ENCODE peak calls at places on chromosomes 6 and 20, in ten cellular contexts. One of them, this sample, is unnamed.

GRCh38 chr6:2196079-2196679 is 49.2 kb downstream of the GMDS start:
- DNase-seq in activated T-cell treated with anti-CD3 and anti-CD28 coated beads, Interleukin-2, amount 50 U/mL, for 24 hours: no peak
- DNase-seq in type B pancreatic cell: no peak
- DNase-seq in A172: peak; percentile 66
- DNase-seq in activated CD4-positive, alpha-beta T cell treated with anti-CD3 and anti-CD28 coated beads, Interleukin-2, amount 50 U/mL, for 4 hours: peak; percentile 6
- DNase-seq in ovary: no peak
- DNase-seq in stimulated activated CD4-positive, alpha-beta T cell treated with anti-CD3 and anti-CD28 coated beads, Interleukin-4, amount 100 ng/mL, for 24 hours: peak; percentile 61
- DNase-seq in cardiac fibroblast: peak; percentile 74
- DNase-seq in mesenteric fat pad: no peak
- DNase-seq in DMS153: no peak
- DNase-seq in this sample: peak; percentile 79

GRCh38 chr6:149028767-149029405 is 282.1 kb downstream of the UST start:
- DNase-seq in ovary: peak; percentile 79
- DNase-seq in cardiac fibroblast: peak; percentile 97
- DNase-seq in activated CD4-positive, alpha-beta T cell treated with anti-CD3 and anti-CD28 coated beads, Interleukin-2, amount 50 U/mL, for 4 hours: peak; percentile 57
- DNase-seq in mesenteric fat pad: no peak
- DNase-seq in activated T-cell treated with anti-CD3 and anti-CD28 coated beads, Interleukin-2, amount 50 U/mL, for 24 hours: no peak
- DNase-seq in type B pancreatic cell: no peak
- DNase-seq in A172: peak; percentile 76
- DNase-seq in DMS153: peak; percentile 79
- DNase-seq in stimulated activated CD4-positive, alpha-beta T cell treated with anti-CD3 and anti-CD28 coated beads, Interleukin-4, amount 100 ng/mL, for 24 hours: peak; percentile 83
- DNase-seq in this sample: peak; percentile 98

GRCh38 chr6:137417411-137417810 is 76.8 kb downstream of the OLIG3 start:
- DNase-seq in stimulated activated CD4-positive, alpha-beta T cell treated with anti-CD3 and anti-CD28 coated beads, Interleukin-4, amount 100 ng/mL, for 24 hours: no peak
- DNase-seq in ovary: no peak
- DNase-seq in DMS153: no peak
- DNase-seq in activated T-cell treated with anti-CD3 and anti-CD28 coated beads, Interleukin-2, amount 50 U/mL, for 24 hours: no peak
- DNase-seq in A172: no peak
- DNase-seq in type B pancreatic cell: no peak
- DNase-seq in cardiac fibroblast: peak; percentile 75
- DNase-seq in activated CD4-positive, alpha-beta T cell treated with anti-CD3 and anti-CD28 coated beads, Interleukin-2, amount 50 U/mL, for 4 hours: no peak
- DNase-seq in mesenteric fat pad: no peak
- DNase-seq in this sample: peak; percentile 63

GRCh38 chr6:137095093-137095492 is 50.3 kb upstream of the IL20RA start:
- DNase-seq in type B pancreatic cell: no peak
- DNase-seq in activated CD4-positive, alpha-beta T cell treated with anti-CD3 and anti-CD28 coated beads, Interleukin-2, amount 50 U/mL, for 4 hours: no peak
- DNase-seq in DMS153: no peak
- DNase-seq in stimulated activated CD4-positive, alpha-beta T cell treated with anti-CD3 and anti-CD28 coated beads, Interleukin-4, amount 100 ng/mL, for 24 hours: no peak
- DNase-seq in A172: no peak
- DNase-seq in cardiac fibroblast: no peak
- DNase-seq in mesenteric fat pad: no peak
- DNase-seq in activated T-cell treated with anti-CD3 and anti-CD28 coated beads, Interleukin-2, amount 50 U/mL, for 24 hours: no peak
- DNase-seq in ovary: no peak
- DNase-seq in this sample: no peak

GRCh38 chr20:5749512-5750490 is at the start of gene SHLD1:
- DNase-seq in mesenteric fat pad: peak; percentile 92
- DNase-seq in activated CD4-positive, alpha-beta T cell treated with anti-CD3 and anti-CD28 coated beads, Interleukin-2, amount 50 U/mL, for 4 hours: peak; percentile 78
- DNase-seq in activated T-cell treated with anti-CD3 and anti-CD28 coated beads, Interleukin-2, amount 50 U/mL, for 24 hours: peak; percentile 85
- DNase-seq in A172: peak; percentile 87
- DNase-seq in ovary: peak; percentile 80
- DNase-seq in type B pancreatic cell: peak; percentile 81
- DNase-seq in stimulated activated CD4-positive, alpha-beta T cell treated with anti-CD3 and anti-CD28 coated beads, Interleukin-4, amount 100 ng/mL, for 24 hours: peak; percentile 84
- DNase-seq in DMS153: peak; percentile 74
- DNase-seq in cardiac fibroblast: peak; percentile 90
- DNase-seq in this sample: peak; percentile 90

GRCh38 chr20:46928580-46929132 is 34.0 kb downstream of the EYA2 start:
- DNase-seq in mesenteric fat pad: no peak
- DNase-seq in activated CD4-positive, alpha-beta T cell treated with anti-CD3 and anti-CD28 coated beads, Interleukin-2, amount 50 U/mL, for 4 hours: no peak
- DNase-seq in stimulated activated CD4-positive, alpha-beta T cell treated with anti-CD3 and anti-CD28 coated beads, Interleukin-4, amount 100 ng/mL, for 24 hours: no peak
- DNase-seq in type B pancreatic cell: no peak
- DNase-seq in DMS153: no peak
- DNase-seq in activated T-cell treated with anti-CD3 and anti-CD28 coated beads, Interleukin-2, amount 50 U/mL, for 24 hours: no peak
- DNase-seq in ovary: no peak
- DNase-seq in cardiac fibroblast: peak; percentile 31
- DNase-seq in A172: no peak
- DNase-seq in this sample: peak; percentile 53

GRCh38 chr6:131832363-131832762 is 24.5 kb downstream of the ENPP1 start:
- DNase-seq in activated CD4-positive, alpha-beta T cell treated with anti-CD3 and anti-CD28 coated beads, Interleukin-2, amount 50 U/mL, for 4 hours: no peak
- DNase-seq in A172: no peak
- DNase-seq in ovary: no peak
- DNase-seq in DMS153: no peak
- DNase-seq in stimulated activated CD4-positive, alpha-beta T cell treated with anti-CD3 and anti-CD28 coated beads, Interleukin-4, amount 100 ng/mL, for 24 hours: no peak
- DNase-seq in cardiac fibroblast: no peak
- DNase-seq in mesenteric fat pad: no peak
- DNase-seq in activated T-cell treated with anti-CD3 and anti-CD28 coated beads, Interleukin-2, amount 50 U/mL, for 24 hours: no peak
- DNase-seq in type B pancreatic cell: no peak
- DNase-seq in this sample: no peak

GRCh38 chr20:20022498-20022897 is 5.3 kb downstream of the NAA20 start:
- DNase-seq in mesenteric fat pad: no peak
- DNase-seq in type B pancreatic cell: no peak
- DNase-seq in A172: no peak
- DNase-seq in activated CD4-positive, alpha-beta T cell treated with anti-CD3 and anti-CD28 coated beads, Interleukin-2, amount 50 U/mL, for 4 hours: no peak
- DNase-seq in DMS153: no peak
- DNase-seq in ovary: no peak
- DNase-seq in activated T-cell treated with anti-CD3 and anti-CD28 coated beads, Interleukin-2, amount 50 U/mL, for 24 hours: no peak
- DNase-seq in stimulated activated CD4-positive, alpha-beta T cell treated with anti-CD3 and anti-CD28 coated beads, Interleukin-4, amount 100 ng/mL, for 24 hours: no peak
- DNase-seq in cardiac fibroblast: no peak
- DNase-seq in this sample: no peak

GRCh38 chr6:28867078-28867414 is 56.7 kb downstream of the TRIM27 start:
- DNase-seq in mesenteric fat pad: no peak
- DNase-seq in DMS153: peak; percentile 23
- DNase-seq in cardiac fibroblast: peak; percentile 23
- DNase-seq in activated T-cell treated with anti-CD3 and anti-CD28 coated beads, Interleukin-2, amount 50 U/mL, for 24 hours: no peak
- DNase-seq in type B pancreatic cell: no peak
- DNase-seq in A172: peak; percentile 38
- DNase-seq in stimulated activated CD4-positive, alpha-beta T cell treated with anti-CD3 and anti-CD28 coated beads, Interleukin-4, amount 100 ng/mL, for 24 hours: peak; percentile 25
- DNase-seq in activated CD4-positive, alpha-beta T cell treated with anti-CD3 and anti-CD28 coated beads, Interleukin-2, amount 50 U/mL, for 4 hours: no peak
- DNase-seq in ovary: no peak
- DNase-seq in this sample: peak; percentile 6

GRCh38 chr6:168376120-168376519 is 56.5 kb upstream of the DACT2 start:
- DNase-seq in cardiac fibroblast: no peak
- DNase-seq in DMS153: peak; percentile 44
- DNase-seq in mesenteric fat pad: peak; percentile 68
- DNase-seq in ovary: no peak
- DNase-seq in stimulated activated CD4-positive, alpha-beta T cell treated with anti-CD3 and anti-CD28 coated beads, Interleukin-4, amount 100 ng/mL, for 24 hours: no peak
- DNase-seq in A172: no peak
- DNase-seq in activated CD4-positive, alpha-beta T cell treated with anti-CD3 and anti-CD28 coated beads, Interleukin-2, amount 50 U/mL, for 4 hours: no peak
- DNase-seq in activated T-cell treated with anti-CD3 and anti-CD28 coated beads, Interleukin-2, amount 50 U/mL, for 24 hours: no peak
- DNase-seq in type B pancreatic cell: no peak
- DNase-seq in this sample: no peak

GRCh38 chr20:42979720-42980119 is 210.0 kb downstream of the PTPRT start:
- DNase-seq in type B pancreatic cell: no peak
- DNase-seq in stimulated activated CD4-positive, alpha-beta T cell treated with anti-CD3 and anti-CD28 coated beads, Interleukin-4, amount 100 ng/mL, for 24 hours: no peak
- DNase-seq in mesenteric fat pad: no peak
- DNase-seq in activated CD4-positive, alpha-beta T cell treated with anti-CD3 and anti-CD28 coated beads, Interleukin-2, amount 50 U/mL, for 4 hours: no peak
- DNase-seq in cardiac fibroblast: no peak
- DNase-seq in A172: no peak
- DNase-seq in ovary: no peak
- DNase-seq in DMS153: no peak
- DNase-seq in activated T-cell treated with anti-CD3 and anti-CD28 coated beads, Interleukin-2, amount 50 U/mL, for 24 hours: no peak
- DNase-seq in this sample: no peak

GRCh38 chr6:21208114-21208795 is 385.3 kb upstream of the SOX4 start:
- DNase-seq in activated T-cell treated with anti-CD3 and anti-CD28 coated beads, Interleukin-2, amount 50 U/mL, for 24 hours: no peak
- DNase-seq in cardiac fibroblast: no peak
- DNase-seq in DMS153: no peak
- DNase-seq in A172: no peak
- DNase-seq in ovary: no peak
- DNase-seq in stimulated activated CD4-positive, alpha-beta T cell treated with anti-CD3 and anti-CD28 coated beads, Interleukin-4, amount 100 ng/mL, for 24 hours: no peak
- DNase-seq in type B pancreatic cell: no peak
- DNase-seq in mesenteric fat pad: no peak
- DNase-seq in activated CD4-positive, alpha-beta T cell treated with anti-CD3 and anti-CD28 coated beads, Interleukin-2, amount 50 U/mL, for 4 hours: no peak
- DNase-seq in this sample: no peak

GRCh38 chr6:105487040-105487787 is 84.3 kb upstream of the PREP start:
- DNase-seq in ovary: no peak
- DNase-seq in cardiac fibroblast: no peak
- DNase-seq in type B pancreatic cell: no peak
- DNase-seq in A172: no peak
- DNase-seq in activated CD4-positive, alpha-beta T cell treated with anti-CD3 and anti-CD28 coated beads, Interleukin-2, amount 50 U/mL, for 4 hours: no peak
- DNase-seq in mesenteric fat pad: no peak
- DNase-seq in DMS153: no peak
- DNase-seq in stimulated activated CD4-positive, alpha-beta T cell treated with anti-CD3 and anti-CD28 coated beads, Interleukin-4, amount 100 ng/mL, for 24 hours: no peak
- DNase-seq in activated T-cell treated with anti-CD3 and anti-CD28 coated beads, Interleukin-2, amount 50 U/mL, for 24 hours: no peak
- DNase-seq in this sample: no peak

GRCh38 chr6:91449539-91449938 is 862.7 kb upstream of the MAP3K7 start:
- DNase-seq in type B pancreatic cell: no peak
- DNase-seq in stimulated activated CD4-positive, alpha-beta T cell treated with anti-CD3 and anti-CD28 coated beads, Interleukin-4, amount 100 ng/mL, for 24 hours: no peak
- DNase-seq in ovary: no peak
- DNase-seq in activated T-cell treated with anti-CD3 and anti-CD28 coated beads, Interleukin-2, amount 50 U/mL, for 24 hours: no peak
- DNase-seq in DMS153: no peak
- DNase-seq in activated CD4-positive, alpha-beta T cell treated with anti-CD3 and anti-CD28 coated beads, Interleukin-2, amount 50 U/mL, for 4 hours: no peak
- DNase-seq in mesenteric fat pad: no peak
- DNase-seq in cardiac fibroblast: no peak
- DNase-seq in A172: no peak
- DNase-seq in this sample: no peak

GRCh38 chr6:158768396-158768795 is 50.8 kb downstream of the EZR start:
- DNase-seq in activated T-cell treated with anti-CD3 and anti-CD28 coated beads, Interleukin-2, amount 50 U/mL, for 24 hours: no peak
- DNase-seq in activated CD4-positive, alpha-beta T cell treated with anti-CD3 and anti-CD28 coated beads, Interleukin-2, amount 50 U/mL, for 4 hours: no peak
- DNase-seq in mesenteric fat pad: no peak
- DNase-seq in ovary: no peak
- DNase-seq in cardiac fibroblast: no peak
- DNase-seq in stimulated activated CD4-positive, alpha-beta T cell treated with anti-CD3 and anti-CD28 coated beads, Interleukin-4, amount 100 ng/mL, for 24 hours: no peak
- DNase-seq in type B pancreatic cell: no peak
- DNase-seq in DMS153: no peak
- DNase-seq in A172: no peak
- DNase-seq in this sample: no peak

GRCh38 chr6:66930559-66931290 is 1223.7 kb upstream of the EYS start:
- DNase-seq in A172: peak; percentile 44
- DNase-seq in cardiac fibroblast: peak; percentile 63
- DNase-seq in activated CD4-positive, alpha-beta T cell treated with anti-CD3 and anti-CD28 coated beads, Interleukin-2, amount 50 U/mL, for 4 hours: no peak
- DNase-seq in mesenteric fat pad: no peak
- DNase-seq in activated T-cell treated with anti-CD3 and anti-CD28 coated beads, Interleukin-2, amount 50 U/mL, for 24 hours: no peak
- DNase-seq in ovary: no peak
- DNase-seq in type B pancreatic cell: no peak
- DNase-seq in stimulated activated CD4-positive, alpha-beta T cell treated with anti-CD3 and anti-CD28 coated beads, Interleukin-4, amount 100 ng/mL, for 24 hours: no peak
- DNase-seq in DMS153: no peak
- DNase-seq in this sample: peak; percentile 41

GRCh38 chr6:2035046-2035445 is 210.4 kb downstream of the GMDS start:
- DNase-seq in DMS153: no peak
- DNase-seq in mesenteric fat pad: no peak
- DNase-seq in type B pancreatic cell: no peak
- DNase-seq in ovary: no peak
- DNase-seq in stimulated activated CD4-positive, alpha-beta T cell treated with anti-CD3 and anti-CD28 coated beads, Interleukin-4, amount 100 ng/mL, for 24 hours: no peak
- DNase-seq in activated CD4-positive, alpha-beta T cell treated with anti-CD3 and anti-CD28 coated beads, Interleukin-2, amount 50 U/mL, for 4 hours: no peak
- DNase-seq in A172: no peak
- DNase-seq in activated T-cell treated with anti-CD3 and anti-CD28 coated beads, Interleukin-2, amount 50 U/mL, for 24 hours: no peak
- DNase-seq in cardiac fibroblast: no peak
- DNase-seq in this sample: no peak

GRCh38 chr20:33002087-33002808 is 2.0 kb downstream of the SUN5 start:
- DNase-seq in cardiac fibroblast: no peak
- DNase-seq in mesenteric fat pad: no peak
- DNase-seq in activated T-cell treated with anti-CD3 and anti-CD28 coated beads, Interleukin-2, amount 50 U/mL, for 24 hours: no peak
- DNase-seq in stimulated activated CD4-positive, alpha-beta T cell treated with anti-CD3 and anti-CD28 coated beads, Interleukin-4, amount 100 ng/mL, for 24 hours: no peak
- DNase-seq in type B pancreatic cell: no peak
- DNase-seq in ovary: no peak
- DNase-seq in activated CD4-positive, alpha-beta T cell treated with anti-CD3 and anti-CD28 coated beads, Interleukin-2, amount 50 U/mL, for 4 hours: no peak
- DNase-seq in DMS153: no peak
- DNase-seq in A172: no peak
- DNase-seq in this sample: no peak

GRCh38 chr6:117280922-117281321 is 15.6 kb downstream of the VGLL2 start:
- DNase-seq in cardiac fibroblast: no peak
- DNase-seq in activated CD4-positive, alpha-beta T cell treated with anti-CD3 and anti-CD28 coated beads, Interleukin-2, amount 50 U/mL, for 4 hours: no peak
- DNase-seq in DMS153: no peak
- DNase-seq in activated T-cell treated with anti-CD3 and anti-CD28 coated beads, Interleukin-2, amount 50 U/mL, for 24 hours: no peak
- DNase-seq in type B pancreatic cell: no peak
- DNase-seq in mesenteric fat pad: no peak
- DNase-seq in A172: no peak
- DNase-seq in stimulated activated CD4-positive, alpha-beta T cell treated with anti-CD3 and anti-CD28 coated beads, Interleukin-4, amount 100 ng/mL, for 24 hours: no peak
- DNase-seq in ovary: no peak
- DNase-seq in this sample: no peak

GRCh38 chr6:133843098-133843497 is 45.8 kb upstream of the TCF21 start:
- DNase-seq in stimulated activated CD4-positive, alpha-beta T cell treated with anti-CD3 and anti-CD28 coated beads, Interleukin-4, amount 100 ng/mL, for 24 hours: no peak
- DNase-seq in type B pancreatic cell: no peak
- DNase-seq in DMS153: no peak
- DNase-seq in ovary: no peak
- DNase-seq in mesenteric fat pad: no peak
- DNase-seq in activated CD4-positive, alpha-beta T cell treated with anti-CD3 and anti-CD28 coated beads, Interleukin-2, amount 50 U/mL, for 4 hours: no peak
- DNase-seq in A172: no peak
- DNase-seq in activated T-cell treated with anti-CD3 and anti-CD28 coated beads, Interleukin-2, amount 50 U/mL, for 24 hours: no peak
- DNase-seq in cardiac fibroblast: no peak
- DNase-seq in this sample: no peak

GRCh38 chr6:29759457-29759856 is 36.2 kb downstream of the HLA-F start:
- DNase-seq in activated CD4-positive, alpha-beta T cell treated with anti-CD3 and anti-CD28 coated beads, Interleukin-2, amount 50 U/mL, for 4 hours: no peak
- DNase-seq in cardiac fibroblast: peak; percentile 21
- DNase-seq in A172: no peak
- DNase-seq in DMS153: peak; percentile 81
- DNase-seq in ovary: no peak
- DNase-seq in type B pancreatic cell: no peak
- DNase-seq in activated T-cell treated with anti-CD3 and anti-CD28 coated beads, Interleukin-2, amount 50 U/mL, for 24 hours: no peak
- DNase-seq in mesenteric fat pad: no peak
- DNase-seq in stimulated activated CD4-positive, alpha-beta T cell treated with anti-CD3 and anti-CD28 coated beads, Interleukin-4, amount 100 ng/mL, for 24 hours: no peak
- DNase-seq in this sample: no peak

GRCh38 chr20:37343212-37343993 is 2.5 kb upstream of the SRC start:
- DNase-seq in activated T-cell treated with anti-CD3 and anti-CD28 coated beads, Interleukin-2, amount 50 U/mL, for 24 hours: no peak
- DNase-seq in stimulated activated CD4-positive, alpha-beta T cell treated with anti-CD3 and anti-CD28 coated beads, Interleukin-4, amount 100 ng/mL, for 24 hours: no peak
- DNase-seq in DMS153: no peak
- DNase-seq in activated CD4-positive, alpha-beta T cell treated with anti-CD3 and anti-CD28 coated beads, Interleukin-2, amount 50 U/mL, for 4 hours: no peak
- DNase-seq in type B pancreatic cell: no peak
- DNase-seq in cardiac fibroblast: no peak
- DNase-seq in ovary: no peak
- DNase-seq in mesenteric fat pad: no peak
- DNase-seq in A172: peak; percentile 24
- DNase-seq in this sample: no peak

GRCh38 chr20:56202493-56203077 is 45.9 kb upstream of the MC3R start:
- DNase-seq in cardiac fibroblast: peak; percentile 30
- DNase-seq in DMS153: no peak
- DNase-seq in A172: no peak
- DNase-seq in ovary: no peak
- DNase-seq in stimulated activated CD4-positive, alpha-beta T cell treated with anti-CD3 and anti-CD28 coated beads, Interleukin-4, amount 100 ng/mL, for 24 hours: no peak
- DNase-seq in type B pancreatic cell: no peak
- DNase-seq in activated T-cell treated with anti-CD3 and anti-CD28 coated beads, Interleukin-2, amount 50 U/mL, for 24 hours: no peak
- DNase-seq in mesenteric fat pad: no peak
- DNase-seq in activated CD4-positive, alpha-beta T cell treated with anti-CD3 and anti-CD28 coated beads, Interleukin-2, amount 50 U/mL, for 4 hours: no peak
- DNase-seq in this sample: peak; percentile 20

GRCh38 chr20:11499235-11499634 is 418.5 kb upstream of the BTBD3 start:
- DNase-seq in DMS153: no peak
- DNase-seq in A172: peak; percentile 7
- DNase-seq in mesenteric fat pad: no peak
- DNase-seq in cardiac fibroblast: no peak
- DNase-seq in activated T-cell treated with anti-CD3 and anti-CD28 coated beads, Interleukin-2, amount 50 U/mL, for 24 hours: no peak
- DNase-seq in activated CD4-positive, alpha-beta T cell treated with anti-CD3 and anti-CD28 coated beads, Interleukin-2, amount 50 U/mL, for 4 hours: no peak
- DNase-seq in type B pancreatic cell: no peak
- DNase-seq in stimulated activated CD4-positive, alpha-beta T cell treated with anti-CD3 and anti-CD28 coated beads, Interleukin-4, amount 100 ng/mL, for 24 hours: no peak
- DNase-seq in ovary: no peak
- DNase-seq in this sample: no peak